ENCODE peak calls at places on chromosomes 16 and 17, in six cellular contexts. L is AG09319, N is IMR-90, Z is RWPE1, R is fibroblast of lung, X is GM12865. Y is an unnamed sample.

GRCh38 chr17:5669191-5669590 is 84.9 kb upstream of the NLRP1 start:
- DNase-seq in R (no peak), L (no peak), Z (no peak), N (no peak), X (no peak), Y (no peak)

GRCh38 chr17:82830249-82830661 is 9.6 kb downstream of the ZNF750 start:
- DNase-seq in Z (no peak), R (peak), X (no peak), L (no peak), N (peak), Y (no peak)

GRCh38 chr17:2174471-2175293 is 119.8 kb downstream of the HIC1 start:
- DNase-seq in X (no peak), L (peak), N (peak), R (peak), Z (no peak), Y (no peak)

GRCh38 chr17:56694825-56695224 is 101.3 kb downstream of the NOG start:
- DNase-seq in X (no peak), Z (no peak), N (peak), L (no peak), R (no peak), Y (no peak)

GRCh38 chr17:56824503-56824902 is 9.2 kb downstream of the C17orf67 start:
- DNase-seq in X (no peak), L (no peak), R (no peak), Z (no peak), N (no peak), Y (no peak)

GRCh38 chr16:70697601-70698170 is 11.8 kb upstream of the MTSS2 start:
- DNase-seq in Z (no peak), N (no peak), R (no peak), X (no peak), L (no peak), Y (no peak)

GRCh38 chr16:48128769-48129168 is 27.0 kb downstream of the ABCC12 start:
- DNase-seq in Z (no peak), L (no peak), X (no peak), R (no peak), N (no peak), Y (no peak)

GRCh38 chr16:19709381-19710136 is 8.5 kb downstream of the KNOP1 start:
- DNase-seq in N (no peak), Z (no peak), L (no peak), X (no peak), R (no peak), Y (no peak)

GRCh38 chr16:5428932-5429331 is 331.3 kb upstream of the EEF2KMT start:
- DNase-seq in X (peak), L (no peak), Z (no peak), N (no peak), R (no peak), Y (no peak)

GRCh38 chr16:25155553-25156460 is 44.3 kb downstream of the LCMT1 start:
- DNase-seq in Z (no peak), N (peak), R (no peak), X (no peak), L (no peak), Y (no peak)

GRCh38 chr16:4377573-4378146 is 6.0 kb downstream of the VASN start:
- DNase-seq in X (no peak), N (no peak), L (no peak), Z (no peak), R (no peak), Y (no peak)

GRCh38 chr16:64051826-64052225 is 1070.0 kb downstream of the CDH11 start:
- DNase-seq in X (no peak), L (no peak), N (no peak), R (peak), Z (no peak), Y (no peak)

GRCh38 chr17:50522766-50523165 is 9.8 kb upstream of the EPN3 start:
- DNase-seq in N (no peak), X (no peak), R (no peak), Z (no peak), L (no peak), Y (no peak)

GRCh38 chr17:27633312-27634025 is 2.5 kb downstream of the LGALS9 start:
- DNase-seq in N (peak), L (no peak), Z (no peak), R (peak), X (no peak), Y (no peak)

GRCh38 chr17:19546289-19547065 is 12.8 kb downstream of the SLC47A1 start:
- DNase-seq in R (no peak), L (no peak), X (no peak), N (no peak), Z (no peak), Y (no peak)

GRCh38 chr17:30454635-30455034 is 22.6 kb upstream of the GOSR1 start:
- DNase-seq in N (no peak), R (no peak), X (no peak), Z (no peak), L (no peak), Y (no peak)

GRCh38 chr16:58500329-58501241 is 642 bp downstream of the NDRG4 start:
- DNase-seq in R (no peak), Z (no peak), X (no peak), N (no peak), L (no peak), Y (peak)

DNA sequence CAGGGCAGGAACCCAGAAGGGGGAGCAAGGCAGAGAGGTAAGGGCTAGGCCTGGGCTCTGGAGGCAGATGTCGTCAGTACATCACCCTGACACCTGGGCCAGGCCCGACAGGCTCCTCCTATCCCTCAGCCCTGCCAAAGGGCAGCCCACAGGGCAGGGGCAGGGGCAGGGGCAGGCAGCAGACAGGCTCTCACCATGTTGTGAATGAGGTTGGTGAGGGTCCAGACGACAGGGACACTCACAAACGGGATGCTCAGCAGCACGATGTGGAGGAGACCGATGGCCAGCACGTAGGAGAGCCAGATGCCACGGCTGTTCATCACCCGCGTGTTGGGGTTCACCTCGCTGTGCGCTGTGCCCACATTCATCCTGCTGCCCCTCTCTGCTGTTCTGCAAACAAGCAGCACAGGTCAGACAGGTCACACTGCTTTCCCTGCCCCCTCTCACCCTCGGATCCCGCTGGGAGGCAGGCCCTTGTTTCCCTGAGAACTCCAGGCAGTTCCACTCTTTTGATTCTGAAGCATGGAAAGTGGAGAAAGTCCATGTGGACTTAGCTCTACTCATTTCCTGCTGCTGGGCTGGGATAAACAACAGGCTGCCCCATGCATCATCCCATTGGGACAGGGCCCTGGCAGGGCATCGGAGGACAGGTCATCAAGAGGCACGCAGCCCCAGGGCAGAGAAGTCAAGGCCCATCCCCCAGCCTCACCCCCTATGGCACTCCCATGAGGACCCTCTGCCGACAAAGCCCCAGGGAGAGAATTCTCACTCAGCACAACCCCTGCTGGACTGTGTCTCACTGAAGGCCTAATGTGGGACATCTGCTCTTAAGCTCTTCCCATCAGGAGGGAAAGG is 3.3 kb downstream of the ORMDL3 start:
- DNase-seq in L (no peak), Z (no peak), N (peak), X (no peak), R (no peak), Y (no peak)
- TF ChIP-seq CTCF in L (peak), Z (no peak), N (peak), X (no peak), R (no peak), Y (no peak)

GRCh38 chr16:53022374-53022773 is 30.3 kb downstream of the CHD9NB start:
- DNase-seq in Z (peak), N (peak), L (no peak), X (peak), R (peak), Y (peak)
- TF ChIP-seq CTCF in Z (peak), N (peak), L (peak), X (peak), R (peak), Y (peak)

GRCh38 chr17:32441886-32442285 is 2.4 kb upstream of the PSMD11 start:
- DNase-seq in Z (no peak), L (no peak), N (no peak), R (no peak), X (no peak), Y (no peak)

GRCh38 chr17:32445075-32445427 is 741 bp downstream of the PSMD11 start:
- DNase-seq in X (peak), N (peak), Z (peak), R (peak), L (no peak), Y (no peak)

GRCh38 chr17:32445497-32445896 is 1.2 kb downstream of the PSMD11 start:
- DNase-seq in L (no peak), N (no peak), Z (no peak), X (no peak), R (no peak), Y (no peak)

GRCh38 chr17:32444301-32445074 is at the start of gene PSMD11:
- DNase-seq in R (peak), X (peak), N (peak), Z (peak), L (peak), Y (peak)

GRCh38 chr17:32443827-32444300 is 446 bp upstream of the PSMD11 start:
- DNase-seq in L (no peak), R (no peak), N (no peak), Z (no peak), X (no peak), Y (no peak)
- TF ChIP-seq CTCF in L (no peak), R (no peak), N (no peak), Z (no peak), X (no peak), Y (no peak)

DNA sequence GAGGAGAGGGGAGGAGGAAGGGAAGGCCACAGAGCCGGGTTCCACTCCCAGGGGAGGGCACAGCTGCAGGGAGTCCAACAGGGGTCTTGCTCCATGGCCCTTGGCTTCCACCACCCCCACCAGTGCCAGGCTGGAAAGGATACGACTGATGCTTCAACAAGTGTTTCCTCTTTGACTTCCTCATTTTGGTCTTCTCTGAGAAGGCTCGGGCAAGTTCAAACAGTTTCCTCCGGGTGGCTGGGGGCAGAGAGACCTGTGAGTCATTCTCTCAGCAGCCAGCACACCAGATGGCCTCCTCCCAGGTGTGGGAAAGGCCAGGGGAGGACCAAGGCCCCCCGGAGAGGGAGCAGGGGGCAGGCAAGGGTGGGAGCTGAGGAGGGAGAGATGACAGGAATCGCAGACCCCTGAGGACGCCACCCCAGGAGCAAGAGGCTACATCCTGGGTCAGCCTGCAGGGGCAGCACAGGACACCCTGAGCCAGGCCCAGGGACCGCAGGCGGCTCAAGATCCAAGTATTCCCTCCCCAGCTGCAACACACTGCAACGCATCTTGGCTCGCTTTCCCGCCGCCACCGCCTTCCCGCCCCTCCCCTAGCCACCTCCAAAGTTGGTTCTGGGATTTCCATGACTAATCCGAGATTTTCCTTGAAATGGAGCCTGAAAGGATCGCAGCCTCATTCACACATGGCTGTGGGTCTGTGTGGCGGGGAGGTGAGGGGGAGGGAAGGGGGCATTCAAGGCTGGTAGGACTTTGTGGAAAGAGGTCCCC is 18.3 kb upstream of the MRPS23 start:
- DNase-seq in X (peak), R (peak), L (peak), Z (peak), N (peak), Y (peak)
- TF ChIP-seq CTCF in X (peak), R (peak), L (peak), Z (peak), N (peak), Y (no peak)

DNA sequence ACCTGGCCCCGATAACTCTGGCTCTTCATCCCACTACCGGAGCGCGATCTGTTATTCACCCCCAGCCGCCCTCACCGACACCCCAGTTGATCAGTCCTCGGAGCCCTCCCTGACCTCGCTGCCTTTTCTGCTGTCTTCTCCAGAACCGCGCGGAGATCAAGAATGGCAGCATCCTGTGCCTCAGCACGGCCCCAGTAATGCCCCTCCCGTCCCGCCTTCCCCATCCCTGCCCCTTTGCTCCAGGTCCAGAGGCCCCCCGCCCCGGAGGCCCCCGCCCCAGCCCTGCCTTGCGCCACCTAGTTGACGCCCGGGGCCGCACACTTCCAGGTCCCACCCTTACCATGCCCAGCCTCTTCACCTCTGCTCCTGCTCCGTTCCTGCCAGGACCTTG is 872 bp downstream of the ELMO3 start:
- DNase-seq in L (no peak), N (no peak), R (no peak), X (no peak), Z (peak), Y (peak)
- TF ChIP-seq CTCF in L (no peak), N (no peak), R (no peak), X (no peak), Z (peak), Y (no peak)

GRCh38 chr16:8721693-8722348 is 47.4 kb downstream of the ABAT start:
- DNase-seq in Z (no peak), N (no peak), X (no peak), R (no peak), L (no peak), Y (no peak)

GRCh38 chr16:8720080-8720966 is 45.9 kb downstream of the ABAT start:
- DNase-seq in R (no peak), Z (no peak), L (no peak), N (no peak), X (peak), Y (peak)

GRCh38 chr16:8718753-8719386 is 44.5 kb downstream of the ABAT start:
- DNase-seq in L (no peak), N (no peak), R (no peak), Z (no peak), X (no peak), Y (no peak)

GRCh38 chr16:8717892-8718400 is 43.5 kb downstream of the ABAT start:
- DNase-seq in N (no peak), X (no peak), Z (no peak), R (no peak), L (no peak), Y (no peak)

GRCh38 chr16:8720967-8721692 is 46.7 kb downstream of the ABAT start:
- DNase-seq in N (no peak), L (no peak), R (no peak), Z (no peak), X (no peak), Y (no peak)
- TF ChIP-seq CTCF in N (no peak), L (no peak), R (no peak), Z (no peak), X (no peak), Y (no peak)

GRCh38 chr16:27428035-27428785 is 26.2 kb downstream of the IL21R start:
- DNase-seq in Z (no peak), X (peak), N (no peak), R (no peak), L (no peak), Y (no peak)
- TF ChIP-seq CTCF in Z (no peak), X (peak), N (peak), R (no peak), L (no peak), Y (no peak)

GRCh38 chr16:23728112-23728477 is 15.1 kb upstream of the ERN2 start:
- DNase-seq in L (no peak), N (no peak), R (no peak), X (no peak), Z (no peak), Y (no peak)
- TF ChIP-seq CTCF in L (no peak), N (no peak), R (no peak), X (no peak), Z (peak), Y (no peak)